ENCODE peak calls at places on chromosomes 5 and 9, in eight cellular contexts. C is putamen, V is NCI-H510A, L is heart left ventricle, K is posterior cingulate gyrus, N is type B pancreatic cell, W is aorta, S is T1000. B is an unnamed sample.

GRCh38 chr9:85212209-85212608 is 529.5 kb downstream of the AGTPBP1 start:
- DNase-seq in S (no peak), L (no peak), N (no peak), V (no peak), C (no peak), W (no peak), K (no peak), B (no peak)

GRCh38 chr5:9927106-9927505 is 297.0 kb upstream of the TAS2R1 start:
- DNase-seq in N (no peak), K (no peak), V (no peak), W (no peak), S (no peak), L (no peak), C (no peak), B (peak)

GRCh38 chr9:29214702-29215248 is 1641.5 kb upstream of the C9orf72 start:
- DNase-seq in W (no peak), V (peak), C (no peak), L (no peak), S (no peak), N (no peak), K (peak), B (no peak)

GRCh38 chr9:81266674-81267073 is 422.7 kb downstream of the TLE1 start:
- DNase-seq in K (no peak), C (no peak), W (no peak), L (no peak), S (no peak), N (no peak), V (no peak), B (no peak)

GRCh38 chr9:106056328-106056727 is 362.0 kb downstream of the TMEM38B start:
- DNase-seq in V (no peak), C (no peak), N (no peak), L (no peak), S (no peak), K (no peak), W (no peak), B (no peak)

GRCh38 chr9:121498487-121499176 is 1.0 kb downstream of the GGTA1 start:
- DNase-seq in S (no peak), N (no peak), V (no peak), C (no peak), L (no peak), W (peak), K (peak), B (no peak)

GRCh38 chr9:131442351-131442750 is 48.5 kb downstream of the PRRC2B start:
- DNase-seq in C (no peak), W (no peak), L (no peak), S (no peak), V (no peak), K (no peak), N (no peak), B (no peak)

GRCh38 chr9:12955510-12956163 is 180.8 kb downstream of the LURAP1L start:
- DNase-seq in S (no peak), V (no peak), N (no peak), W (no peak), C (no peak), L (no peak), K (peak), B (no peak)

GRCh38 chr9:129258823-129259301 is 80.8 kb upstream of the IER5L start:
- DNase-seq in L (no peak), S (no peak), K (peak), V (no peak), C (no peak), N (no peak), W (peak), B (no peak)

GRCh38 chr5:116388564-116389258 is 185.9 kb downstream of the SEMA6A start:
- DNase-seq in N (no peak), W (no peak), V (no peak), L (no peak), K (no peak), C (no peak), S (peak), B (no peak)

GRCh38 chr5:180825768-180826525 is 23.3 kb upstream of the MGAT1 start:
- DNase-seq in K (peak), N (no peak), C (no peak), L (no peak), V (no peak), S (no peak), W (peak), B (peak)

GRCh38 chr5:141757402-141757801 is 75.4 kb upstream of the ARAP3 start:
- DNase-seq in W (no peak), V (no peak), C (no peak), L (peak), K (peak), N (no peak), S (no peak), B (no peak)

GRCh38 chr5:77400645-77401044 is 91.5 kb downstream of the WDR41 start:
- DNase-seq in S (no peak), V (no peak), K (no peak), L (no peak), C (no peak), N (no peak), W (no peak), B (no peak)

GRCh38 chr5:83306572-83307241 is 164.8 kb upstream of the VCAN start:
- DNase-seq in K (peak), S (peak), N (no peak), W (peak), L (no peak), C (peak), V (no peak), B (no peak)

GRCh38 chr5:154679501-154679900 is 75.7 kb upstream of the LARP1 start:
- DNase-seq in V (no peak), S (no peak), W (no peak), N (no peak), C (no peak), K (no peak), L (no peak), B (no peak)

GRCh38 chr9:112380102-112380581 is at the start of gene HSDL2:
- DNase-seq in L (no peak), V (no peak), K (no peak), S (peak), W (peak), N (no peak), C (no peak), B (peak)

GRCh38 chr9:81758123-81758797 is 68.9 kb upstream of the TLE1 start:
- DNase-seq in S (no peak), K (no peak), L (no peak), N (no peak), W (no peak), C (no peak), V (no peak), B (no peak)

GRCh38 chr5:29899583-29899982 is 1293.9 kb upstream of the CDH6 start:
- DNase-seq in V (no peak), K (no peak), L (no peak), N (no peak), W (no peak), C (no peak), S (no peak), B (no peak)

GRCh38 chr5:147332643-147333042 is 97.8 kb downstream of the STK32A start:
- DNase-seq in L (no peak), W (no peak), C (no peak), N (no peak), K (no peak), S (no peak), V (no peak), B (no peak)

GRCh38 chr5:2141254-2142000 is 258.7 kb upstream of the IRX4 start:
- DNase-seq in N (no peak), C (no peak), S (no peak), V (no peak), K (no peak), W (no peak), L (no peak), B (no peak)

B was measured in HS-27A.